ENCODE peak calls at places on chromosomes 4 and X, in five cellular contexts. X is central memory CD4-positive, alpha-beta T cell; W is iris pigment epithelial cell; Z is RPMI7951; K is neural crest cell. N is an unnamed sample.

GRCh38 chr4:62455871-62456270 is 1255.7 kb downstream of the ADGRL3 start:
- DNase-seq in K (no peak), X (no peak), Z (no peak), W (peak), N (peak)

GRCh38 chr4:185716008-185716976 is 95.7 kb downstream of the SORBS2 start:
- DNase-seq in W (no peak), K (no peak), Z (no peak), X (no peak), N (no peak)

GRCh38 chrX:136781180-136781797 is 557 bp upstream of the ARHGEF6 start:
- DNase-seq in K (no peak), X (no peak), W (no peak), Z (no peak), N (peak)

GRCh38 chr4:72567036-72567435 is 2.0 kb downstream of the ADAMTS3 start:
- DNase-seq in Z (no peak), X (no peak), W (no peak), K (no peak), N (no peak)

GRCh38 chrX:14903891-14904290 is 30.7 kb downstream of the MOSPD2 start:
- DNase-seq in Z (no peak), X (no peak), K (no peak), W (no peak), N (no peak)

GRCh38 chr4:71151054-71151453 is 157.6 kb downstream of the DCK start:
- DNase-seq in W (no peak), X (no peak), Z (no peak), K (no peak), N (peak)

GRCh38 chrX:19479458-19479857 is 35.9 kb downstream of the MAP3K15 start:
- DNase-seq in W (no peak), X (no peak), Z (no peak), K (no peak), N (no peak)

GRCh38 chr4:180377741-180378140 is 1865.5 kb upstream of the TENM3 start:
- DNase-seq in X (no peak), Z (no peak), W (no peak), K (no peak), N (peak)

GRCh38 chr4:147017081-147017480 is 71.4 kb upstream of the TTC29 start:
- DNase-seq in X (no peak), Z (peak), W (peak), K (no peak), N (peak)

GRCh38 chr4:42671431-42672194 is 14.7 kb upstream of the ATP8A1 start:
- DNase-seq in W (no peak), K (no peak), Z (no peak), X (peak), N (no peak)

GRCh38 chrX:31036895-31037294 is 34.9 kb downstream of the FTHL17 start:
- DNase-seq in K (peak), X (no peak), Z (peak), W (peak), N (peak)

GRCh38 chrX:148380614-148381561 is 119.5 kb upstream of the AFF2 start:
- DNase-seq in K (no peak), W (no peak), Z (peak), X (peak), N (peak)

GRCh38 chrX:55011294-55011693 is 11.1 kb downstream of the APEX2 start:
- DNase-seq in K (no peak), W (no peak), X (no peak), Z (no peak), N (no peak)

GRCh38 chr4:57020467-57021101 is 41.9 kb downstream of the POLR2B start:
- DNase-seq in W (peak), X (no peak), K (no peak), Z (peak), N (peak)

GRCh38 chrX:9847071-9847470 is 60.8 kb downstream of the SHROOM2 start:
- DNase-seq in Z (peak), X (no peak), K (no peak), W (peak), N (no peak)

GRCh38 chr4:74501579-74501978 is 56.6 kb downstream of the AREG start:
- DNase-seq in X (no peak), W (peak), Z (peak), K (no peak), N (peak)

GRCh38 chrX:150569155-150569477 is 695 bp downstream of the MTM1 start:
- DNase-seq in W (peak), K (no peak), Z (no peak), X (peak), N (no peak)

GRCh38 chr4:87399148-87399547 is 8.2 kb upstream of the HSD17B11 start:
- DNase-seq in X (no peak), Z (no peak), K (peak), W (no peak), N (no peak)

GRCh38 chrX:151985955-151986354 is 11.5 kb upstream of the GABRE start:
- DNase-seq in W (peak), Z (peak), K (no peak), X (no peak), N (peak)

GRCh38 chr4:43763029-43763610 is 685.5 kb downstream of the KCTD8 start:
- DNase-seq in K (no peak), Z (no peak), W (peak), X (no peak), N (peak)

GRCh38 chr4:154001187-154001586 is 212.3 kb upstream of the SFRP2 start:
- DNase-seq in W (no peak), X (no peak), Z (no peak), K (no peak), N (no peak)

GRCh38 chrX:41086627-41086932 is 1.3 kb downstream of the USP9X start:
- DNase-seq in Z (no peak), X (no peak), K (no peak), W (no peak), N (no peak)

GRCh38 chrX:39950035-39950688 is 147.6 kb downstream of the BCOR start:
- DNase-seq in K (no peak), Z (peak), W (peak), X (no peak), N (no peak)

GRCh38 chrX:119093991-119094741 is 21.4 kb downstream of the CT47C1 start:
- DNase-seq in Z (no peak), K (no peak), W (peak), X (no peak), N (peak)

GRCh38 chrX:41333994-41334865 is at the start of gene DDX3X:
- DNase-seq in X (peak), W (peak), K (peak), Z (peak), N (peak)

GRCh38 chr4:3481783-3482397 is 18.8 kb downstream of the DOK7 start:
- DNase-seq in Z (no peak), K (no peak), X (no peak), W (no peak), N (no peak)

GRCh38 chr4:178010596-178010995 is 568.4 kb upstream of the AGA start:
- DNase-seq in W (no peak), K (no peak), X (no peak), Z (no peak), N (no peak)

GRCh38 chr4:20194079-20195013 is 57.4 kb upstream of the SLIT2 start:
- DNase-seq in W (peak), Z (peak), K (no peak), X (no peak), N (peak)

GRCh38 chrX:54978448-54978847 is 15.5 kb downstream of the PFKFB1 start:
- DNase-seq in X (no peak), K (no peak), Z (peak), W (peak), N (peak)